ENCODE peak calls at places on chromosomes 2 and 18, in six cellular contexts. C is K562, V is A549, X is sigmoid colon, G is tibial nerve, R is HepG2. O is an unnamed sample.

GRCh38 chr2:174681099-174681982 is 82.9 kb downstream of the CHRNA1 start:
- DNase-seq in V (peak; percentile 53), R (peak; percentile 23), C (no peak), G (peak; percentile 35), X (peak; percentile 75), O (no peak)

GRCh38 chr2:24559714-24560113 is 68.7 kb downstream of the NCOA1 start:
- DNase-seq in G (no peak), R (no peak), V (no peak), X (no peak), C (no peak), O (no peak)

GRCh38 chr2:237309416-237309815 is 104.5 kb downstream of the COL6A3 start:
- DNase-seq in R (no peak), V (no peak), G (no peak), C (no peak), X (no peak), O (no peak)

GRCh38 chr18:28175930-28176673 is 828 bp downstream of the CDH2 start:
- DNase-seq in C (no peak), R (no peak), V (peak; percentile 45), G (no peak), X (no peak), O (no peak)

GRCh38 chr2:47686018-47686417 is 96.9 kb upstream of the MSH6 start:
- DNase-seq in C (no peak), G (no peak), X (no peak), R (peak; percentile 30), V (no peak), O (no peak)

GRCh38 chr2:61557386-61557785 is 19.2 kb upstream of the XPO1 start:
- DNase-seq in V (no peak), G (no peak), R (no peak), C (no peak), X (no peak), O (no peak)

GRCh38 chr18:23816740-23817139 is 127.5 kb downstream of the LAMA3 start:
- DNase-seq in C (no peak), V (no peak), X (no peak), R (no peak), G (no peak), O (no peak)

GRCh38 chr2:143431316-143431715 is 302.1 kb downstream of the ARHGAP15 start:
- DNase-seq in G (no peak), X (no peak), C (no peak), V (no peak), R (no peak), O (no peak)

GRCh38 chr2:96768083-96768561 is 7.4 kb downstream of the CNNM4 start:
- DNase-seq in G (no peak), R (no peak), X (no peak), V (no peak), C (no peak), O (peak; percentile 41)

GRCh38 chr2:119301413-119301812 is 65.2 kb downstream of the C2orf76 start:
- DNase-seq in C (no peak), G (no peak), R (no peak), V (no peak), X (no peak), O (no peak)

GRCh38 chr2:172084734-172085459 is 410 bp upstream of the DLX1 start:
- DNase-seq in V (peak; percentile 93), X (peak; percentile 86), G (peak; percentile 70), C (peak; percentile 98), R (peak; percentile 92), O (peak; percentile 69)

GRCh38 chr2:8320305-8320704 is 361.6 kb upstream of the ID2 start:
- DNase-seq in G (no peak), R (no peak), X (no peak), C (no peak), V (no peak), O (no peak)

GRCh38 chr18:36692331-36692730 is 136.5 kb downstream of the TPGS2 start:
- DNase-seq in C (no peak), V (no peak), X (no peak), R (no peak), G (no peak), O (no peak)

GRCh38 chr2:37469126-37469525 is 124.7 kb downstream of the QPCT start:
- DNase-seq in C (no peak), X (no peak), G (no peak), V (no peak), R (no peak), O (no peak)

GRCh38 chr2:74390601-74391000 is 10.5 kb upstream of the DCTN1 start:
- DNase-seq in R (no peak), X (no peak), V (no peak), G (no peak), C (no peak), O (no peak)

GRCh38 chr2:235669983-235670962 is 176.4 kb downstream of the AGAP1 start:
- DNase-seq in C (no peak), V (peak; percentile 70), R (no peak), X (peak; percentile 89), G (peak; percentile 40), O (peak; percentile 58)

GRCh38 chr18:31819106-31819924 is 58.6 kb upstream of the SLC25A52 start:
- DNase-seq in G (no peak), X (no peak), R (peak; percentile 59), V (peak; percentile 44), C (peak; percentile 73), O (no peak)

GRCh38 chr2:72041638-72042111 is 106.0 kb downstream of the CYP26B1 start:
- DNase-seq in G (no peak), C (no peak), V (no peak), X (no peak), R (no peak), O (no peak)

GRCh38 chr2:17620841-17621240 is 80.3 kb downstream of the VSNL1 start:
- DNase-seq in G (no peak), R (no peak), X (no peak), V (no peak), C (no peak), O (no peak)

GRCh38 chr2:147382322-147382948 is 462.4 kb upstream of the ACVR2A start:
- DNase-seq in C (no peak), X (no peak), V (no peak), R (no peak), G (no peak), O (no peak)

GRCh38 chr18:13201315-13201714 is 17.2 kb upstream of the LDLRAD4 start:
- DNase-seq in C (no peak), X (no peak), R (no peak), V (no peak), G (no peak), O (no peak)

GRCh38 chr2:31998731-31999383 is 12.0 kb downstream of the MEMO1 start:
- DNase-seq in V (no peak), G (no peak), R (no peak), C (no peak), X (no peak), O (no peak)

DNA sequence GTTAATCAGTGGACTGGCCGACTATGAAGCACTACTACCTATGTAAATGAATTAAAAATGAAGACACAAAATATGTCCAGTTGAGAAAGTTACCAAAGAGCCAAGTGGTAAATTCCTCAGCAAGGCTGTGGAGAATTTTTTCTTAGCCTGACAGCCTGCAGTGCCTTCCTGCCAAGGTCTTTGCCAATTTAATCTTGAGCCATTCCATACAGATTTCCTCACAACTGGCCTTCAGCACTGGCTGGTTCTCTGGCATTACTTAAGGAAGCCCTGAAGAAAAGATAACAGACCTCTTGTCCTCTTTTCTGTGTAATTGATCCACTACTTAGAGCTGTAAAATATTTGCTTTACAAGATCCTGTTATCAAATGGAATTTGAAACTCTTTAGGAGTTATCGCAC is 334.2 kb upstream of the LRRTM1 start:
- DNase-seq in G (no peak), V (no peak), R (no peak), C (no peak), X (no peak), O (no peak)
- TF ChIP-seq EP300 in G (no peak), V (no peak), R (no peak), C (no peak), X (no peak), O (no peak)

GRCh38 chr2:99982744-99983143 is 159.6 kb downstream of the AFF3 start:
- DNase-seq in R (no peak), C (no peak), V (no peak), G (no peak), X (no peak), O (no peak)

GRCh38 chr2:99980200-99980599 is 162.2 kb downstream of the AFF3 start:
- DNase-seq in X (no peak), R (no peak), C (no peak), V (no peak), G (no peak), O (no peak)

GRCh38 chr2:99988567-99988966 is 153.8 kb downstream of the AFF3 start:
- DNase-seq in R (no peak), C (no peak), X (no peak), V (no peak), G (no peak), O (no peak)

GRCh38 chr2:99981840-99982239 is 160.6 kb downstream of the AFF3 start:
- DNase-seq in X (no peak), C (no peak), R (no peak), V (no peak), G (no peak), O (no peak)

DNA sequence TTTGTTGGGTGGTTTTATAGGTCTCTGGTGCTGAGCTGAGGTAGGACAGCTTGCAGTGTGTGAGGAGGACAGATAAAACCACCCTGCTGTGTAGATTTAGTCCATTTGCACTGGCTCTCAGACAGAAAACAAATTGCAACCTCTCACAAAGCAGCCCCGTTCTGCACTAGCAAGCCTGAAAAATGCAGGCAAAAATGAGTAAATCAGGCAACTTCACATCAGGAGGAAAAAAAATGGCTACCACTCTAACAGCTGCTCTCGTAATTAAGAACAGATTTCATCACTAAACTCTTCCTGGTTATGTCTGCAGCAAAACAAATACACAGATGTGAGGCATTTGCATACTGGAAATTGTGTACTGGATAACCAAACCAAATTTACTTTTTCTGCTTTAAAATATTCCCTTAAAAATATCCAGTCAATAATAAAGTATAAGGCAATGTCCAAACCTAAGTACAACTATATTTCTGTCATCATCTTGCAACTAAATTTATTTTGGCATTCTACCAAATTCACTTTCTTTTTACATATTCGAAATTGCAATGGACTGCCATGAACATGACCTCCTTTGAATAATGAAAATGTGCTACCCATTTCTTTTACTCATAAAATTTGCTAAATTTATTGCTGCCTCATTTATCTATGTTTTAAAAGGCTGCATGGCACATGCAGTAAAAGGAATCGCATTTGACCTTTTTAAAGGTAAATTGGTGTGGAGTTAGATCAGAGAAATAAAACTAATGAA is 157.4 kb downstream of the AFF3 start:
- DNase-seq in C (no peak), X (no peak), R (no peak), V (no peak), G (no peak), O (no peak)
- TF ChIP-seq EP300 in C (no peak), X (no peak), R (no peak), V (no peak), G (no peak), O (no peak)

GRCh38 chr2:66240284-66240683 is 194.6 kb upstream of the MEIS1 start:
- DNase-seq in R (no peak), V (no peak), C (no peak), G (peak; percentile 33), X (peak; percentile 68), O (no peak)
- TF ChIP-seq EP300 in R (no peak), V (no peak), C (no peak), G (peak; percentile 83), X (no peak), O (no peak)

DNA sequence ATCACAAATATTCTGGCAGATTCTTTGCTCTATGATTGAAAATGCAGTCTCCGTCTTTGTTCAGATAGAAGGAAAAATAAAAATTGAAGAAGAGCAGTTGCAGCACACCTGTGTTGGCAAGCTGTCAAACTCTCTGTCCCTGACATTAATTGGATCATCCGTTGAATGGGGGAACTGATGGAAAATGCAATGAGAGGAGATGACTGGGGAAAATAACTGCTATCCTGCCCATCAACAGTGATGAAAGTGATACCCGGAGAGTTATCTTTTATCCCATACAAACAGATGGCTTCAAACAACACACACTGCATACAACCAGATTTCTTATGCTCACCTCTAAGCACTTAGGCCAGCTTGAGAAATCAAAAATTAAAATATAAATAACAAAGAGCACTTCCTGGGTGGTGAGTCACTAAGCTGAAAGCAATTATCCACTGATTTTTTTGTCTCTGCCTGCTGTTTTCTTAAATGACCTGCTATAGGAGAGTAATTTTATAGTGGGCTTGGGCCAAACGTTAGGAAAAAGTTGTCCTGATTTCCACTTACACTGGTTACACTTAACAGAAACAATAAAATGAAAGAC is 237.6 kb upstream of the RGPD4 start:
- DNase-seq in X (no peak), G (no peak), V (no peak), C (no peak), R (no peak), O (no peak)
- TF ChIP-seq EP300 in X (no peak), G (no peak), V (no peak), C (no peak), R (no peak), O (no peak)

O was measured in stomach.